ENCODE peak calls at places on chromosomes 1 and 21, in four cellular contexts. B, E, M and P are unnamed samples.

GRCh38 chr1:239765163-239765562 is 326.5 kb upstream of the FMN2 start:
- DNase-seq in B (no peak), E (no peak), M (no peak), P (no peak)

GRCh38 chr1:41015894-41016470 is 5.5 kb downstream of the SLFNL1 start:
- DNase-seq in M (no peak), B (no peak), E (no peak), P (no peak)

GRCh38 chr1:15660151-15660550 is 24.0 kb upstream of the PLEKHM2 start:
- DNase-seq in B (no peak), E (no peak), M (no peak), P (no peak)

GRCh38 chr1:151708891-151709290 is 7.7 kb downstream of the CELF3 start:
- DNase-seq in M (no peak), E (no peak), B (no peak), P (no peak)

GRCh38 chr1:181106479-181106878 is 18.0 kb downstream of the IER5 start:
- DNase-seq in M (no peak), B (no peak), E (no peak), P (no peak)

GRCh38 chr1:158793604-158794003 is 12.6 kb upstream of the OR6N2 start:
- DNase-seq in M (no peak), E (no peak), B (no peak), P (no peak)

GRCh38 chr1:159122005-159122621 is 45.5 kb upstream of the AIM2 start:
- DNase-seq in B (peak; percentile 55), M (no peak), E (no peak), P (peak; percentile 73)

GRCh38 chr1:220012259-220012658 is 34.0 kb downstream of the EPRS1 start:
- DNase-seq in E (no peak), M (no peak), B (peak; percentile 18), P (no peak)

GRCh38 chr1:66575739-66576138 is 41.8 kb downstream of the SGIP1 start:
- DNase-seq in E (peak; percentile 95), B (peak; percentile 93), M (no peak), P (peak; percentile 34)

GRCh38 chr1:223635236-223635635 is 30.3 kb downstream of the CAPN8 start:
- DNase-seq in M (no peak), B (no peak), E (no peak), P (no peak)

GRCh38 chr1:29114654-29115053 is 9.0 kb downstream of the TMEM200B start:
- DNase-seq in M (no peak), B (no peak), E (no peak), P (no peak)

GRCh38 chr1:224434447-224435317 is at the start of gene WDR26:
- DNase-seq in M (peak; percentile 77), B (peak; percentile 65), E (no peak), P (peak; percentile 78)

GRCh38 chr21:42198949-42199348 is 20.0 kb upstream of the ABCG1 start:
- DNase-seq in M (no peak), B (no peak), E (no peak), P (no peak)

GRCh38 chr1:17661546-17662157 is 93.5 kb upstream of the ACTL8 start:
- DNase-seq in M (peak; percentile 64), E (peak; percentile 23), B (peak; percentile 30), P (peak; percentile 49)

GRCh38 chr21:41603476-41603875 is 95.5 kb upstream of the TMPRSS2 start:
- DNase-seq in E (no peak), M (no peak), B (no peak), P (no peak)

GRCh38 chr1:55868026-55868425 is 652.9 kb upstream of the USP24 start:
- DNase-seq in M (no peak), E (no peak), B (no peak), P (no peak)

GRCh38 chr1:32706491-32706890 is 3.9 kb upstream of the SYNC start:
- DNase-seq in B (no peak), E (no peak), M (no peak), P (no peak)

GRCh38 chr1:153509729-153510354 is 25.9 kb downstream of the S100A6 start:
- DNase-seq in E (no peak), B (no peak), M (peak; percentile 52), P (no peak)

GRCh38 chr1:89262643-89263042 is 10.0 kb downstream of the GBP5 start:
- DNase-seq in M (no peak), E (no peak), B (no peak), P (peak; percentile 21)

GRCh38 chr1:41526956-41527561 is 42.6 kb upstream of the EDN2 start:
- DNase-seq in B (no peak), M (no peak), E (no peak), P (no peak)

GRCh38 chr1:31744165-31744888 is 19.8 kb downstream of the ADGRB2 start:
- DNase-seq in E (no peak), M (no peak), B (no peak), P (no peak)

GRCh38 chr1:79556189-79556588 is 549.7 kb upstream of the ADGRL4 start:
- DNase-seq in B (no peak), E (no peak), M (no peak), P (no peak)
- TF ChIP-seq CTCF in B (no peak), E (no peak), M (no peak), P (no peak)

GRCh38 chr1:46451948-46452930 is 37.4 kb upstream of the DMBX1 start:
- DNase-seq in E (no peak), B (no peak), M (no peak), P (no peak)
- TF ChIP-seq CTCF in E (no peak), B (no peak), M (no peak), P (no peak)

DNA sequence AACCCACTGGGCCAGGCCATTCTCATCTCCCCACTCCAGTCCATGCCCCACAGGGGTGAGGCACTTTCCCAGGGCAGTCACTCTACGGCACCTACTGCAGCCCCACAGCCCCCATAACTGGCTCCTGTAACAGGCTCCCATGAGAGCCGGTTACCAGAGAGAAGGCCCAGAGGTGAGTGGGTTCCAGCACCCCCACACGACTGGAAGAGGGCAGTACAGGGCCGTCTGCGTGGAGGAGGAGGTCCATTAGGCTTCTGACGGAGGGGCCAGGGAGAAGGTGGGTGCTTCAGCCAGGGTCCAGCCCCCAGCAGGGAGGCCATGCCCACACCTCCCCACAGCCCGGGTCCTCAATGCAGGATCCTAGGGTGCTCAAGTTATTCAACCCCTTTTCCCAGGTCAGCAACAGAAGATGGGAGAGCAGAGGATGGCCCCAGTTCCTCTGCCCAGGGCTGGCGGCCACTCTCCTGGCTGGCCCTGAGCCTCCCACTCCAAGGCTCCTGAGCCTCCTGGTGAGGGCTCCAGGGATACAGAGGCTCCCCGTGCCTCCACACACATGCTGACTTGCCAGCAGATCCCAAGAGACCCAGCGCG is 1.6 kb downstream of the ACAP3 start:
- DNase-seq in M (no peak), E (no peak), B (peak; percentile 28), P (no peak)
- TF ChIP-seq CTCF in M (no peak), E (peak; percentile 32), B (peak; percentile 7), P (peak; percentile 29)

GRCh38 chr1:109838838-109839240 is 71.8 kb upstream of the CSF1 start:
- DNase-seq in M (no peak), E (no peak), B (peak; percentile 39), P (peak; percentile 70)
- TF ChIP-seq CTCF in M (no peak), E (peak; percentile 11), B (no peak), P (peak; percentile 43)

DNA sequence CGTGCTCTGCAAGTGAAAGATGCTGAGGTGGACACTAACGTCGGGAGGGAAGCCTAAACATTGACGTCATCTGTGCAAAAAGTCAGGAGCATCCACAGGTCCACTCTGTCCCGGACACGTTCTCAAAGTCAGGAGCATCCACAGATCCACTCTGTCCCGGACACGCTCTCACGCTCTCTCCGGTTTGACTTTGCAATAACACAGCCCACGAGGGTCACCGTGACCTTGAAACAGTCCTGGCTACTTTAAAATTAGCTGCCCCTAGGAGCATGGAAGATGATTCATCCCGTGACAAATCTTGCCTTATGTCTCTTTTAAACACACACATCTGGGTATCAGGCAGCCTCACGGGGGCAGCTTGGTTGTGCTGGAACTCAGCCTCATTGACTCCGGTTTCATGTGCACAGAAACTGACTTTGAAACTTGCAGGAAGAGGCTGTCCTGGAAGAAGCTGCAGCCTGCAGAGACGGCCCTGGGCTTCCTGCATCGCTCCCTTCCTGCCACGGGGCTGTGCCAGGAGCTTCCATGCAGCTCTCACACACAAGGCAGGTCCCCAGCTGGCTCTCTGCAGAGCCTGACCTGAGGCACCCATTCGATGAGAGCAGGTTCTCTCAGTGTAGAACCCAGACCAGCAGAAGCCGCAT is 18.1 kb upstream of the COL18A1 start:
- DNase-seq in E (peak; percentile 87), M (peak; percentile 83), B (peak; percentile 96), P (peak; percentile 94)
- TF ChIP-seq CTCF in E (peak; percentile 45), M (peak; percentile 61), B (peak; percentile 33), P (peak; percentile 65)

GRCh38 chr1:46772571-46772970 is 26.3 kb upstream of the CYP4B1 start:
- DNase-seq in M (no peak), B (no peak), E (no peak), P (no peak)
- TF ChIP-seq CTCF in M (no peak), B (no peak), E (no peak), P (no peak)

DNA sequence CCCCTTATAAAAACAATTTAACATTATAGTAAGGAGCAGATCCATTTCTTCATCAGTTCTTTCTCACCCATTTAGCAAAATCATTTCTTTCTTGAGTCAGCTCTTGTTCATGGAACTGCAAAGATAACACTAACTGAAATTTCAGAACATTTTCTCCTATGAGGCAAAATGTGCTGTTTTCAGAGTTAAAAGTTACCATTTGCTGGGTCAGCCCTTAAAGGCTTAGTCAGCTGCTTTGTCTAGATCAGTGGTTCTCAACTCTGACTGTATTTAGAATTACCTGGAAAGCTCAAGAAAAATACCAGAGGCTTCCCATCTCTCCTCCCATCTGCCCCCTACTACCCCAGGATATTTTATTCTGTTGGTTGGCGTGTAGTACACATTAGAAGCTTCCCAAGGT is 12.2 kb downstream of the METTL13 start:
- DNase-seq in M (no peak), E (no peak), B (no peak), P (peak; percentile 12)
- TF ChIP-seq CTCF in M (no peak), E (no peak), B (no peak), P (no peak)

GRCh38 chr1:37342736-37343135 is 131.6 kb upstream of the ZC3H12A start:
- DNase-seq in B (no peak), M (no peak), E (no peak), P (no peak)
- TF ChIP-seq CTCF in B (no peak), M (no peak), E (no peak), P (no peak)